ENCODE peak calls at places on chromosomes 16 and 17, in nine cellular contexts. P, J, N, R, K, D, V, L and A are unnamed samples.

GRCh38 chr17:82195675-82196258 is 16.9 kb downstream of the CCDC57 start:
- DNase-seq in P (no peak), J (no peak), N (no peak), R (no peak), K (no peak), D (no peak), V (no peak), L (no peak), A (no peak)

GRCh38 chr17:37135581-37135980 is 186.8 kb downstream of the AATF start:
- DNase-seq in P (no peak), J (no peak), N (no peak), R (no peak), K (no peak), D (no peak), V (no peak), L (no peak), A (no peak)

GRCh38 chr17:19410875-19411291 is at the start of gene RNF112:
- DNase-seq in P (no peak), J (no peak), N (no peak), R (peak), K (no peak), D (no peak), V (no peak), L (no peak), A (no peak)

GRCh38 chr17:21524211-21524591 is 148.0 kb downstream of the KCNJ12 start:
- DNase-seq in P (peak), J (no peak), N (no peak), R (no peak), K (no peak), D (no peak), V (no peak), L (no peak), A (no peak)

GRCh38 chr17:81397314-81398169 is 2.3 kb downstream of the BAHCC1 start:
- DNase-seq in P (peak), J (no peak), N (peak), R (peak), K (peak), D (peak), V (no peak), L (peak), A (peak)

GRCh38 chr17:37698132-37698615 is 46.7 kb downstream of the HNF1B start:
- DNase-seq in P (no peak), J (peak), N (no peak), R (peak), K (peak), D (peak), V (no peak), L (no peak), A (no peak)

GRCh38 chr16:53827741-53828140 is 123.8 kb downstream of the FTO start:
- DNase-seq in P (no peak), J (no peak), N (no peak), R (no peak), K (no peak), D (no peak), V (no peak), L (no peak), A (no peak)

GRCh38 chr17:77888242-77889134 is 70.0 kb upstream of the TNRC6C start:
- DNase-seq in P (no peak), J (no peak), N (no peak), R (peak), K (no peak), D (no peak), V (no peak), L (no peak), A (no peak)

GRCh38 chr16:14202697-14203096 is 131.6 kb downstream of the MRTFB start:
- DNase-seq in P (no peak), J (no peak), N (peak), R (peak), K (no peak), D (no peak), V (no peak), L (peak), A (no peak)

GRCh38 chr17:21418446-21419298 is 42.5 kb downstream of the KCNJ12 start:
- DNase-seq in P (no peak), J (no peak), N (no peak), R (no peak), K (peak), D (peak), V (no peak), L (no peak), A (peak)

GRCh38 chr17:19812407-19812806 is 55.3 kb downstream of the ULK2 start:
- DNase-seq in P (no peak), J (no peak), N (no peak), R (peak), K (no peak), D (no peak), V (no peak), L (no peak), A (no peak)

GRCh38 chr17:44558349-44559287 is 1.3 kb downstream of the FZD2 start:
- DNase-seq in P (no peak), J (no peak), N (no peak), R (no peak), K (peak), D (no peak), V (no peak), L (no peak), A (peak)